ENCODE peak calls at places on chromosomes 13 and 19, in eight cellular contexts. One of them, this sample, is unnamed. For H3K4me1, the result is how much of the 10 kb centered on the place peaks cover.

GRCh38 chr13:38350114-38350617 is 515 bp downstream of the UFM1 start:
- DNase-seq in psoas muscle: peak
- DNase-seq in effector memory CD4-positive, alpha-beta T cell: peak
- DNase-seq in body of pancreas: peak
- DNase-seq in suprapubic skin: peak
- DNase-seq in thoracic aorta: peak
- DNase-seq in adrenal gland: peak
- DNase-seq in tibial nerve: peak
- DNase-seq in this sample: no peak

GRCh38 chr13:98509271-98510155 is 67.4 kb downstream of the STK24 start:
- DNase-seq in body of pancreas: no peak
- DNase-seq in tibial nerve: peak
- DNase-seq in adrenal gland: peak
- DNase-seq in thoracic aorta: peak
- DNase-seq in effector memory CD4-positive, alpha-beta T cell: peak
- DNase-seq in suprapubic skin: peak
- DNase-seq in psoas muscle: peak
- DNase-seq in this sample: no peak

GRCh38 chr19:4598712-4599111 is 39.2 kb upstream of the SEMA6B start:
- DNase-seq in psoas muscle: no peak
- DNase-seq in thoracic aorta: no peak
- DNase-seq in tibial nerve: no peak
- DNase-seq in body of pancreas: no peak
- DNase-seq in suprapubic skin: no peak
- DNase-seq in adrenal gland: no peak
- DNase-seq in effector memory CD4-positive, alpha-beta T cell: no peak
- DNase-seq in this sample: no peak

GRCh38 chr19:8050274-8051096 is 2.1 kb upstream of the CCL25 start:
- DNase-seq in suprapubic skin: peak
- DNase-seq in thoracic aorta: peak
- DNase-seq in adrenal gland: peak
- DNase-seq in tibial nerve: peak
- DNase-seq in effector memory CD4-positive, alpha-beta T cell: peak
- DNase-seq in psoas muscle: peak
- DNase-seq in body of pancreas: peak
- DNase-seq in this sample: peak

GRCh38 chr19:7670150-7670784 is 1.4 kb downstream of the RETN start:
- DNase-seq in psoas muscle: no peak
- DNase-seq in body of pancreas: no peak
- DNase-seq in tibial nerve: no peak
- DNase-seq in thoracic aorta: no peak
- DNase-seq in adrenal gland: no peak
- DNase-seq in effector memory CD4-positive, alpha-beta T cell: no peak
- DNase-seq in suprapubic skin: no peak
- DNase-seq in this sample: peak

GRCh38 chr13:60220072-60220471 is 56.3 kb upstream of the DIAPH3 start:
- DNase-seq in suprapubic skin: no peak
- DNase-seq in body of pancreas: no peak
- DNase-seq in adrenal gland: no peak
- DNase-seq in thoracic aorta: no peak
- DNase-seq in tibial nerve: no peak
- DNase-seq in effector memory CD4-positive, alpha-beta T cell: no peak
- DNase-seq in psoas muscle: no peak
- DNase-seq in this sample: no peak

GRCh38 chr19:30686252-30686762 is 314.1 kb downstream of the ZNF536 start:
- DNase-seq in suprapubic skin: no peak
- DNase-seq in effector memory CD4-positive, alpha-beta T cell: no peak
- DNase-seq in psoas muscle: no peak
- DNase-seq in adrenal gland: no peak
- DNase-seq in tibial nerve: no peak
- DNase-seq in thoracic aorta: no peak
- DNase-seq in body of pancreas: no peak
- DNase-seq in this sample: no peak

GRCh38 chr19:33388817-33389573 is 15.5 kb downstream of the CEBPG start:
- DNase-seq in thoracic aorta: no peak
- DNase-seq in adrenal gland: no peak
- DNase-seq in psoas muscle: peak
- DNase-seq in suprapubic skin: peak
- DNase-seq in effector memory CD4-positive, alpha-beta T cell: no peak
- DNase-seq in tibial nerve: no peak
- DNase-seq in body of pancreas: peak
- DNase-seq in this sample: no peak

GRCh38 chr13:76732367-76732766 is 153.8 kb downstream of the KCTD12 start:
- DNase-seq in effector memory CD4-positive, alpha-beta T cell: no peak
- DNase-seq in psoas muscle: no peak
- DNase-seq in adrenal gland: peak
- DNase-seq in suprapubic skin: no peak
- DNase-seq in tibial nerve: no peak
- DNase-seq in thoracic aorta: no peak
- DNase-seq in body of pancreas: no peak
- DNase-seq in this sample: no peak

GRCh38 chr13:97300871-97301270 is 78.7 kb downstream of the MBNL2 start:
- DNase-seq in body of pancreas: no peak
- DNase-seq in adrenal gland: no peak
- DNase-seq in thoracic aorta: no peak
- DNase-seq in psoas muscle: no peak
- DNase-seq in suprapubic skin: no peak
- DNase-seq in tibial nerve: no peak
- DNase-seq in effector memory CD4-positive, alpha-beta T cell: no peak
- DNase-seq in this sample: no peak

GRCh38 chr13:97298816-97299215 is 76.7 kb downstream of the MBNL2 start:
- DNase-seq in effector memory CD4-positive, alpha-beta T cell: no peak
- DNase-seq in adrenal gland: no peak
- DNase-seq in suprapubic skin: no peak
- DNase-seq in psoas muscle: no peak
- DNase-seq in body of pancreas: no peak
- DNase-seq in thoracic aorta: no peak
- DNase-seq in tibial nerve: no peak
- DNase-seq in this sample: no peak

GRCh38 chr13:97302611-97303010 is 80.5 kb downstream of the MBNL2 start:
- DNase-seq in suprapubic skin: no peak
- DNase-seq in effector memory CD4-positive, alpha-beta T cell: no peak
- DNase-seq in thoracic aorta: no peak
- DNase-seq in adrenal gland: no peak
- DNase-seq in body of pancreas: no peak
- DNase-seq in psoas muscle: no peak
- DNase-seq in tibial nerve: no peak
- DNase-seq in this sample: no peak

GRCh38 chr13:97306106-97306505 is 84.0 kb downstream of the MBNL2 start:
- DNase-seq in thoracic aorta: no peak
- DNase-seq in effector memory CD4-positive, alpha-beta T cell: no peak
- DNase-seq in suprapubic skin: no peak
- DNase-seq in psoas muscle: no peak
- DNase-seq in tibial nerve: no peak
- DNase-seq in adrenal gland: no peak
- DNase-seq in body of pancreas: no peak
- DNase-seq in this sample: no peak

DNA sequence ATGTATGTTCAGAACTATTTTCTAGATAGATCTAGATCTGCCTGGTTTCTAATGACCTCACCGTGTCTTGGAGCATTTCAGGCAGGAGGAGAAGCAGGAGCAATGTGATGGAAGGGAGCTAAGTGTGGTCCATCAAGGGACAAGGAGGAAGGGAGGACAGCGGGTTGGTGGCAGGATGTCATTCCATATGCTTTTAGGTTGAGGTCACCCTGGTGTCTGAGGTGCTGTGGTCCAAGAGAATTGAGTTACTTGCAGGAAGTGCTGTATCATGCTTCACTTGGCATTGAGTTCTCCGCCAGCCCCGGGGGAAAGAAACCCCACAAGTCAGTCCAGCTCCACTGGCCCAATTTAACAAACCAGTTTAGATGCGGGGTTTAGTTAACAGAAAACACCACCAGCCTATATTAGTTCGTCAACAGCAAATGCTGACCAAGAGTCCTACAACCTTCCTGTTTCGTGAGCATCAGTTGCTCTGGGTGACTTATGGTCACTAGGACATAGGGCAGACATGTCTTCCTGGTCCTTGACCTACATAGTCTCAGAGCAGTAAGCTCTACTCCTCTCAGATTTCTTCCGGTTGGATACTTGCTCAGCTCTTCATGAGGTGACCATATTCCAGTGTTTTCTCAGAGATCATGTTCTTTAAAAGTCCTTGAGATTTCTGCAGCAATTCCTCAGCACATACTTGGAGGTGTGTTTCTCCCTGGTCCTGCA is 79.4 kb downstream of the MBNL2 start:
- DNase-seq in body of pancreas: no peak
- DNase-seq in thoracic aorta: no peak
- DNase-seq in psoas muscle: no peak
- DNase-seq in effector memory CD4-positive, alpha-beta T cell: no peak
- DNase-seq in adrenal gland: no peak
- DNase-seq in suprapubic skin: no peak
- DNase-seq in tibial nerve: no peak
- DNase-seq in this sample: no peak
- H3K4me1 ChIP-seq in body of pancreas: under half
- H3K4me1 ChIP-seq in thoracic aorta: under half
- H3K4me1 ChIP-seq in psoas muscle: half or more
- H3K4me1 ChIP-seq in effector memory CD4-positive, alpha-beta T cell: under half
- H3K4me1 ChIP-seq in adrenal gland: half or more
- H3K4me1 ChIP-seq in suprapubic skin: under half
- H3K4me1 ChIP-seq in tibial nerve: under half
- H3K4me1 ChIP-seq in this sample: under half

GRCh38 chr19:12940897-12941296 is 2.5 kb downstream of the CALR start:
- DNase-seq in suprapubic skin: no peak
- DNase-seq in body of pancreas: no peak
- DNase-seq in adrenal gland: no peak
- DNase-seq in tibial nerve: no peak
- DNase-seq in effector memory CD4-positive, alpha-beta T cell: no peak
- DNase-seq in psoas muscle: no peak
- DNase-seq in thoracic aorta: no peak
- DNase-seq in this sample: no peak

GRCh38 chr19:12944064-12944674 is 1.5 kb upstream of the RAD23A start:
- DNase-seq in tibial nerve: no peak
- DNase-seq in adrenal gland: no peak
- DNase-seq in suprapubic skin: no peak
- DNase-seq in effector memory CD4-positive, alpha-beta T cell: no peak
- DNase-seq in psoas muscle: no peak
- DNase-seq in thoracic aorta: no peak
- DNase-seq in body of pancreas: no peak
- DNase-seq in this sample: no peak

GRCh38 chr19:12945479-12946091 is at the start of gene RAD23A:
- DNase-seq in psoas muscle: peak
- DNase-seq in body of pancreas: peak
- DNase-seq in effector memory CD4-positive, alpha-beta T cell: peak
- DNase-seq in suprapubic skin: peak
- DNase-seq in thoracic aorta: peak
- DNase-seq in tibial nerve: peak
- DNase-seq in adrenal gland: peak
- DNase-seq in this sample: peak

GRCh38 chr19:12946092-12946845 is 607 bp downstream of the RAD23A start:
- DNase-seq in suprapubic skin: no peak
- DNase-seq in thoracic aorta: no peak
- DNase-seq in psoas muscle: peak
- DNase-seq in effector memory CD4-positive, alpha-beta T cell: peak
- DNase-seq in tibial nerve: no peak
- DNase-seq in adrenal gland: peak
- DNase-seq in body of pancreas: peak
- DNase-seq in this sample: no peak

DNA sequence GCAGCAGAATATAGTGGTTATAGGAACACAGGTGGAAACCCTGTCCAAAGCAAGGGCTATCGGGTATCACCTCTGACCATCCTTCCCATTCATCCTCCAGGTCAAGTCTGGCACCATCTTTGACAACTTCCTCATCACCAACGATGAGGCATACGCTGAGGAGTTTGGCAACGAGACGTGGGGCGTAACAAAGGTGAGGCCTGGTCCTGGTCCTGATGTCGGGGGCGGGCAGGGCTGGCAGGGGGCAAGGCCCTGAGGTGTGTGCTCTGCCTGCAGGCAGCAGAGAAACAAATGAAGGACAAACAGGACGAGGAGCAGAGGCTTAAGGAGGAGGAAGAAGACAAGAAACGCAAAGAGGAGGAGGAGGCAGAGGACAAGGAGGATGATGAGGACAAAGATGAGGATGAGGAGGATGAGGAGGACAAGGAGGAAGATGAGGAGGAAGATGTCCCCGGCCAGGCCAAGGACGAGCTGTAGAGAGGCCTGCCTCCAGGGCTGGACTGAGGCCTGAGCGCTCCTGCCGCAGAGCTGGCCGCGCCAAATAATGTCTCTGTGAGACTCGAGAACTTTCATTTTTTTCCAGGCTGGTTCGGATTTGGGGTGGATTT is 2.1 kb upstream of the RAD23A start:
- DNase-seq in psoas muscle: no peak
- DNase-seq in effector memory CD4-positive, alpha-beta T cell: no peak
- DNase-seq in thoracic aorta: no peak
- DNase-seq in body of pancreas: no peak
- DNase-seq in adrenal gland: no peak
- DNase-seq in suprapubic skin: no peak
- DNase-seq in tibial nerve: no peak
- DNase-seq in this sample: no peak
- H3K4me1 ChIP-seq in psoas muscle: under half
- H3K4me1 ChIP-seq in effector memory CD4-positive, alpha-beta T cell: under half
- H3K4me1 ChIP-seq in thoracic aorta: under half
- H3K4me1 ChIP-seq in body of pancreas: half or more
- H3K4me1 ChIP-seq in adrenal gland: under half
- H3K4me1 ChIP-seq in suprapubic skin: half or more
- H3K4me1 ChIP-seq in tibial nerve: under half
- H3K4me1 ChIP-seq in this sample: under half

GRCh38 chr13:46622013-46622917 is 69.3 kb downstream of the LRCH1 start:
- DNase-seq in suprapubic skin: no peak
- DNase-seq in body of pancreas: no peak
- DNase-seq in tibial nerve: no peak
- DNase-seq in adrenal gland: no peak
- DNase-seq in thoracic aorta: no peak
- DNase-seq in effector memory CD4-positive, alpha-beta T cell: no peak
- DNase-seq in psoas muscle: no peak
- DNase-seq in this sample: no peak
- H3K4me1 ChIP-seq in suprapubic skin: under half
- H3K4me1 ChIP-seq in body of pancreas: under half
- H3K4me1 ChIP-seq in tibial nerve: under half
- H3K4me1 ChIP-seq in adrenal gland: under half
- H3K4me1 ChIP-seq in thoracic aorta: under half
- H3K4me1 ChIP-seq in effector memory CD4-positive, alpha-beta T cell: under half
- H3K4me1 ChIP-seq in psoas muscle: under half
- H3K4me1 ChIP-seq in this sample: under half

DNA sequence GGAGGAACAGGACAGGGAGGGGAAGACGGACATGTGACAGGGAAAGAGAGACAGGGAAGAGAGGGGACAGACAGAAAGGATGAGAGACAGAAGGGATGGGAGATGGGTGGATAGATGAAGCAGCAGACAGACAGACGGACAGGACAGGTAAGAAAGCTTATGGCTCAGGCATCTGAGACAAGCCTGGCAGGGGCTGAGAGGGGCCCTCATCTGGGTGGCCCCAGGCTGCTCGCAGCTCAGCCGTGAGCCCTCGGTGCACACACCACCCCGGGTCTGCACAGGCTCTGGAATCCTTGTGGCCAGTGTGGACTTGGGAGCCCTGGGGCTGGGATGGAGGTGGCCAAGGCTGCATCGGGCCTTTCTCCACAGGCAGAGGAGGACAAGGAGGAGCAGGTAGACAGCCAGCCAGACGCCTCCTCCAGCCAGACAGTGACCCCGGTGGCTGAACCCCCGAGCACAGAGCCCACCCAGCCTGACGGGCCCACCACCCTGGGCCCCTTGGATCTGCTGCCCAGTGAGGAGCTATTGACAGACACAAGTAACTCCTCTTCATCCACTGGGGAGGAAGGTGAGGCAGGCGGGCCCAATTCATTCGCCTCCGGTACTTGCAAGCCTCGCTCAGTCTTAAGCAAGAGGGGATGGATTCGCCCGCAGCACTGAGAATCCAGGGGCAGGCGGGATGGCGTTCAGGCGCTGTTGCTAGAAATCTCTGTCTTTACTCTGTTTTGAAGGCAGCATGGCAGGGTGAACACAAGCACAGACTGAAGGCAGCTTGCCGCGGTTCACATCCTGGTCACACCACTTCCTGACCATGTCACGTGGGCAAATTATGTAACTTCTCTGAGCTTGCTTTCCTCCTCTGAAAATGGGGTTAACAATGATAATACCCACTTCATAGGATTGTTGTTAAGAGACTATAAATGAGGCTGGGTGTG is 14.0 kb downstream of the GRAMD1A start:
- DNase-seq in suprapubic skin: no peak
- DNase-seq in body of pancreas: no peak
- DNase-seq in tibial nerve: no peak
- DNase-seq in adrenal gland: no peak
- DNase-seq in thoracic aorta: no peak
- DNase-seq in effector memory CD4-positive, alpha-beta T cell: peak
- DNase-seq in psoas muscle: no peak
- DNase-seq in this sample: peak
- H3K4me1 ChIP-seq in suprapubic skin: under half
- H3K4me1 ChIP-seq in body of pancreas: under half
- H3K4me1 ChIP-seq in tibial nerve: under half
- H3K4me1 ChIP-seq in adrenal gland: under half
- H3K4me1 ChIP-seq in thoracic aorta: under half
- H3K4me1 ChIP-seq in effector memory CD4-positive, alpha-beta T cell: half or more
- H3K4me1 ChIP-seq in psoas muscle: under half
- H3K4me1 ChIP-seq in this sample: half or more